ENCODE peak calls at places on chromosomes 12 and 14, in five cellular contexts. Z is gastrocnemius medialis, R is H9, W is Peyer's patch, E is GM13977. A is an unnamed sample.
A peak's percentile ranks its signal among the peaks of the same experiment; 100 is the strongest.

GRCh38 chr14:68365228-68365627 is 427.6 kb downstream of the ZFP36L1 start:
- DNase-seq in Z (no peak), R (no peak), W (no peak), E (no peak), A (no peak)

GRCh38 chr12:100566887-100567637 is 6.4 kb upstream of the GAS2L3 start:
- DNase-seq in Z (peak; percentile 32), R (no peak), W (no peak), E (peak; percentile 65), A (no peak)

GRCh38 chr14:102620413-102620812 is 28.0 kb downstream of the RCOR1 start:
- DNase-seq in Z (no peak), R (no peak), W (no peak), E (no peak), A (no peak)

GRCh38 chr14:30985796-30986195 is 39.7 kb upstream of the AP4S1 start:
- DNase-seq in Z (no peak), R (no peak), W (no peak), E (no peak), A (no peak)

GRCh38 chr14:100845341-100845740 is 19.4 kb downstream of the MEG3 start:
- DNase-seq in Z (no peak), R (no peak), W (no peak), E (no peak), A (no peak)

GRCh38 chr14:24179961-24180726 is 8.3 kb downstream of the REC8 start:
- DNase-seq in Z (no peak), R (no peak), W (no peak), E (no peak), A (no peak)

GRCh38 chr12:124993568-124994434 is at the start of gene BRI3BP:
- DNase-seq in Z (no peak), R (peak; percentile 60), W (peak; percentile 88), E (peak; percentile 88), A (peak; percentile 53)

GRCh38 chr12:122203968-122204828 is 689 bp downstream of the B3GNT4 start:
- DNase-seq in Z (no peak), R (no peak), W (peak; percentile 49), E (no peak), A (no peak)

GRCh38 chr12:66768293-66768692 is 89.4 kb upstream of the GRIP1 start:
- DNase-seq in Z (no peak), R (no peak), W (no peak), E (no peak), A (no peak)

GRCh38 chr14:89447182-89447970 is 30.3 kb upstream of the FOXN3 start:
- DNase-seq in Z (no peak), R (no peak), W (no peak), E (no peak), A (no peak)

GRCh38 chr12:12934556-12934955 is 17.4 kb downstream of the GPRC5D start:
- DNase-seq in Z (no peak), R (no peak), W (no peak), E (no peak), A (no peak)

GRCh38 chr14:71472961-71473340 is 459.3 kb upstream of the RGS6 start:
- DNase-seq in Z (no peak), R (no peak), W (no peak), E (no peak), A (no peak)

GRCh38 chr14:23617539-23617938 is 18.6 kb upstream of the DHRS2 start:
- DNase-seq in Z (no peak), R (no peak), W (no peak), E (no peak), A (no peak)

GRCh38 chr12:3200032-3200617 is 122.9 kb downstream of the TSPAN9 start:
- DNase-seq in Z (peak; percentile 37), R (peak; percentile 94), W (no peak), E (peak; percentile 52), A (no peak)

GRCh38 chr12:98509063-98509462 is 6.3 kb upstream of the TMPO start:
- DNase-seq in Z (no peak), R (no peak), W (no peak), E (no peak), A (no peak)

GRCh38 chr12:31756977-31757420 is 28.2 kb upstream of the AMN1 start:
- DNase-seq in Z (no peak), R (no peak), W (peak; percentile 78), E (no peak), A (no peak)

GRCh38 chr14:106051790-106052189 is 525.4 kb downstream of the TMEM121 start:
- DNase-seq in Z (no peak), R (no peak), W (no peak), E (peak; percentile 9), A (no peak)

GRCh38 chr12:51886021-51886710 is 1.7 kb upstream of the ANKRD33 start:
- DNase-seq in Z (peak; percentile 83), R (peak; percentile 44), W (peak; percentile 82), E (no peak), A (no peak)

GRCh38 chr14:95544588-95544987 is 9.7 kb downstream of the GLRX5 start:
- DNase-seq in Z (no peak), R (no peak), W (no peak), E (no peak), A (no peak)

GRCh38 chr12:124916370-124917134 is 2.1 kb upstream of the UBC start:
- DNase-seq in Z (peak; percentile 91), R (no peak), W (peak; percentile 88), E (no peak), A (peak; percentile 25)

GRCh38 chr12:79782197-79782890 is 91.6 kb upstream of the PAWR start:
- DNase-seq in Z (no peak), R (no peak), W (no peak), E (no peak), A (no peak)

GRCh38 chr12:98296462-98297079 is 218.8 kb upstream of the TMPO start:
- DNase-seq in Z (no peak), R (peak; percentile 45), W (no peak), E (no peak), A (no peak)

GRCh38 chr14:30999038-30999773 is 26.2 kb upstream of the AP4S1 start:
- DNase-seq in Z (no peak), R (no peak), W (no peak), E (no peak), A (no peak)

GRCh38 chr14:81303258-81303935 is 82.6 kb upstream of the GTF2A1 start:
- DNase-seq in Z (peak; percentile 63), R (no peak), W (peak; percentile 93), E (peak; percentile 41), A (no peak)

DNA sequence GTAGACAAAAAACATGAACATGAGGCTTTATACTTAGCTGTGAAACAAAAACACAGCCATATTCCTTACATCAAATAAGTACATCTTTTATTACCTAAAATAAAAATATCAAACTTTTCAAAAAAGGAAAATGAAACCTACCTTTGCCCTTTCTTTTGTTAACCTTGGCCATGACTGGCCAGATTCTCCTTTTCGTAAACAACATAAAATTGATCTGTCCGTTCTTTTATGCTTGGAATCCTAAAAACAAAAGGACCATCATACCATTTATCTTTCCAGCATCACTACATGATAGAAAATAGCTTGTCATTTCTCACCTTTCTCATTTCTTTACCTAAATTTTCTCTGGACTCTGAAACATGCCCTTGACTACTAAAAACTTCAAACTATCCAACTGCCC is 16.5 kb downstream of the PTGES3 start:
- DNase-seq in Z (no peak), R (no peak), W (no peak), E (no peak), A (no peak)
- TF ChIP-seq CTCF in Z (no peak), R (no peak), W (no peak), E (no peak), A (no peak)

GRCh38 chr12:58419182-58419760 is 477.9 kb downstream of the ATP23 start:
- DNase-seq in Z (no peak), R (no peak), W (no peak), E (no peak), A (no peak)

GRCh38 chr12:58415716-58416115 is 474.3 kb downstream of the ATP23 start:
- DNase-seq in Z (no peak), R (no peak), W (no peak), E (no peak), A (no peak)

GRCh38 chr12:58414398-58414871 is 473.1 kb downstream of the ATP23 start:
- DNase-seq in Z (no peak), R (no peak), W (no peak), E (no peak), A (no peak)

GRCh38 chr12:58413794-58414193 is 472.4 kb downstream of the ATP23 start:
- DNase-seq in Z (no peak), R (no peak), W (no peak), E (no peak), A (no peak)

DNA sequence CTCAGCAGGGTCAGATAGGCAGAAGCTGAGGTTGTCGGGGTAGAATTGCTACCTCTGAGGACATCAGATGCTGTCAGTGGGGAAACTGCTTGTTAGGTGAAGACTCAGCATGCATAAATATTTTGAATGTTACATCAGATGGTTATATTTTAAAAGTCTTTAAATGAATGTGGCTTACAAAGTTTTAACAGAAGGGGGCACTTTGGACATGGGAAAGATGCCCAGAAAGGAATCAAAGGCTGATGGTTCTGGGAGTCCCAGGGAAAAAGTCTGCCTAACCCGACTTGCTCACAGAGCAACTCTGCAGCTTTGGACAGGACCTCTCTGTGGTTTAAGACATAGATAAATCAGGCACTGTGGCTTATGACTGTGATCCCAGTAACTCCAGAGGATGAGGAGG is 474.8 kb downstream of the ATP23 start:
- DNase-seq in Z (no peak), R (no peak), W (no peak), E (no peak), A (no peak)
- TF ChIP-seq CTCF in Z (no peak), R (no peak), W (no peak), E (peak; percentile 2), A (no peak)

DNA sequence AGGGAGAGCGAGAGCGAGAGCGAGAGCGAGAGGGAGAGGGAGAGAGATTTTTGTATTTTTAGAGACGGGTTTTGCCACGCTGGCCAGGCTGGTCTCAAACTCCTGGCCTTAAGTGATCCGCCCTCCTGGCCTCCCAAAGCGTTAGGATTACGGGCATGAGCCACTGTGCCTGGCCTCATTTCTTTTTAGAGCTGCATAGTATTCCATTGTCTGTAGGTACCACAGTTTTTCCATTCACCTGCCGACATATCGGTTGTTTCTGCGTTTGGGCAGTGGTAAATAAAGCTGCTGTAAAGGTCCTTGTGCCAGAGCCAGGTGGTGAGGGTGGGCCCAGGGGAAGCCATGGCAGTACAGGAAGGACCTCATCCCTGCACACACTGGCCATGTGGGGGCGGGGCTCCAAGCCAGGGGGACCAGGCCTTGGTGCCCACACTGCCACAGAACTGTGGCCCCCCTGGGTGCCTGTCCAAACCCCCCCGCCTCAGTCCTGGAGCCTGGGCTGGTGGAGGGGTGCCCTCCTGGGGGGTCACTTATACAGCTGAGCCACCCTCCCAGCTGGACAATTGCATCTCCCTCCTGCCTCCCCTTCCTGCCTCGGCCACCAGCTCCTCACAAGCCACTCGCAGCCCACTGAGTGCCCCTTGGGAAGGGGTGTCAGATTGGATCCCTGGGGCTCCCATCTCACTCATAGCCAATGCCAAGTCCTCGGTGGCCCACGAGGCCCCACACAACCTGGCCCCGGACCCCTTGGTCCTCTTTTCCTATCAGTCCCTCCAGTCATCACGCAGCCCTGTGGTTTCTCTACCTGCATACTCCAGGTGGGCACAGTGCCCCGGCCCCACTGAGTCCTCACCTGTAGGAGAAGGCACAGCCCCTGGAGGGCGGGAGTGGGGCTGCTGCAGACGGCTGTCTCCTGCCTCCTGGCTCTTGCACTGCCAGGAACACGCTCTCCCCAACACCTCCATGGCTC is 1.7 kb upstream of the PUS1 start:
- DNase-seq in Z (no peak), R (peak; percentile 70), W (no peak), E (peak; percentile 10), A (no peak)
- TF ChIP-seq CTCF in Z (no peak), R (peak; percentile 19), W (no peak), E (no peak), A (no peak)

DNA sequence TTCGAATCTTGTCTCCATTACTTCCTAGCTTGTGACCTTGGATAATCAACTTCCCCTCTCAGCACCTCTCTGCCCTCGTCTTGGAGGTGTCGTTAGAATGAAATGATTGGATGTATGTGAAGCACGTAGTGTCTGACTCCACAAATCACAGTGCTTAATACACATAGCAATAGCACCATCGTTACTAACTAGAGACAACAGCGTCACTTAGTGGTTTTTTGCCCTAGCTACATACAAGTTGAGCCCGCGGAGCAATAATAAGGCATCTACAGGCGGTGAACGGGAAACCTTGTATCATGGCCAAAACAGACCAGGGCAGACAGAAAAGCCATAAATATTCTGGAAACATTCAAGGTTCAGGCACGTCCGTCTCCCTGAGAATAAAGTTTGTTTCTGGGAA is 154.9 kb downstream of the ASCL4 start:
- DNase-seq in Z (no peak), R (peak; percentile 68), W (no peak), E (peak; percentile 33), A (no peak)
- TF ChIP-seq CTCF in Z (no peak), R (peak; percentile 68), W (peak; percentile 32), E (peak; percentile 36), A (no peak)